ENCODE peak calls at places on chromosomes 5 and 9, in seven cellular contexts. V is lower lobe of right lung; P is stimulated activated CD8-positive, alpha-beta memory T cell treated with anti-CD3 and anti-CD28 coated beads, Interleukin-2, amount 100 ng/mL, for 48 hours; G is NCI-H2029 treated with DMSO at 0.1 percent for 48 hours; B is activated naive CD8-positive, alpha-beta T cell treated with anti-CD3 and anti-CD28 coated beads for 36 hours; T is uterus; K is RWPE1. J is an unnamed sample.

GRCh38 chr5:153546566-153546965 is 56.1 kb downstream of the GRIA1 start:
- DNase-seq in V (no peak), G (no peak), T (no peak), K (no peak), P (no peak), B (no peak), J (no peak)

GRCh38 chr5:94901071-94901979 is 282.9 kb downstream of the SLF1 start:
- DNase-seq in G (no peak), K (peak), B (no peak), P (no peak), V (no peak), T (no peak), J (no peak)

GRCh38 chr9:72349240-72349639 is 15.8 kb downstream of the ZFAND5 start:
- DNase-seq in P (no peak), B (no peak), K (no peak), G (no peak), T (no peak), V (no peak), J (no peak)

GRCh38 chr9:69874301-69875060 is 53.9 kb downstream of the CFAP95 start:
- DNase-seq in T (no peak), G (no peak), B (no peak), K (no peak), P (no peak), V (no peak), J (no peak)

GRCh38 chr5:172102251-172102870 is 85.7 kb downstream of the STK10 start:
- DNase-seq in B (no peak), V (no peak), T (no peak), G (no peak), K (no peak), P (no peak), J (no peak)

GRCh38 chr5:178296066-178296465 is 63.5 kb upstream of the PHYKPL start:
- DNase-seq in P (no peak), T (no peak), K (no peak), B (no peak), G (no peak), V (peak), J (no peak)

GRCh38 chr9:81557957-81558791 is 131.2 kb downstream of the TLE1 start:
- DNase-seq in V (no peak), P (no peak), B (no peak), K (no peak), T (peak), G (no peak), J (no peak)

GRCh38 chr9:128053560-128053959 is 13.6 kb downstream of the NAIF1 start:
- DNase-seq in P (no peak), T (no peak), G (no peak), B (no peak), V (peak), K (no peak), J (no peak)

GRCh38 chr9:101092922-101093321 is 64.4 kb downstream of the PLPPR1 start:
- DNase-seq in V (no peak), K (no peak), G (no peak), B (no peak), T (no peak), P (no peak), J (no peak)

GRCh38 chr9:104927216-104927911 is 591 bp downstream of the ABCA1 start:
- DNase-seq in K (peak), V (peak), G (no peak), B (peak), P (peak), T (peak), J (peak)

GRCh38 chr9:98134702-98135557 is 15.9 kb upstream of the TRIM14 start:
- DNase-seq in K (no peak), B (no peak), G (no peak), T (no peak), V (no peak), P (no peak), J (no peak)

GRCh38 chr5:44945743-44946142 is 137.0 kb downstream of the MRPS30 start:
- DNase-seq in P (no peak), G (no peak), V (no peak), K (no peak), T (no peak), B (no peak), J (no peak)

GRCh38 chr5:159515909-159516415 is 185.7 kb upstream of the IL12B start:
- DNase-seq in T (peak), B (peak), P (peak), G (peak), K (peak), V (peak), J (peak)

GRCh38 chr5:177553671-177554429 is 513 bp downstream of the FAM193B start:
- DNase-seq in P (peak), B (peak), T (no peak), V (peak), K (peak), G (no peak), J (peak)

GRCh38 chr9:77697238-77697984 is 49.3 kb upstream of the GNA14 start:
- DNase-seq in V (no peak), G (no peak), B (no peak), P (no peak), K (no peak), T (no peak), J (no peak)

GRCh38 chr9:100561256-100561655 is 16.6 kb upstream of the CAVIN4 start:
- DNase-seq in T (no peak), K (no peak), B (no peak), G (no peak), V (no peak), P (no peak), J (no peak)

GRCh38 chr5:67214713-67215591 is 18.4 kb upstream of the CD180 start:
- DNase-seq in T (no peak), V (peak), G (peak), P (no peak), K (no peak), B (no peak), J (no peak)

GRCh38 chr5:100232730-100233129 is 302.4 kb upstream of the FAM174A start:
- DNase-seq in P (no peak), G (no peak), T (no peak), K (no peak), B (no peak), V (no peak), J (no peak)

GRCh38 chr5:59296317-59297264 is 596.9 kb downstream of the PDE4D start:
- DNase-seq in P (no peak), T (no peak), B (no peak), V (no peak), K (peak), G (peak), J (no peak)

GRCh38 chr5:34490501-34491250 is 165.5 kb upstream of the RAI14 start:
- DNase-seq in V (no peak), T (no peak), G (peak), P (no peak), B (no peak), K (no peak), J (no peak)

GRCh38 chr5:7759257-7759871 is 91.6 kb downstream of the CFAP90 start:
- DNase-seq in K (no peak), T (no peak), V (no peak), B (no peak), G (no peak), P (no peak), J (no peak)

GRCh38 chr5:142512041-142512679 is 173.7 kb downstream of the FGF1 start:
- DNase-seq in B (no peak), T (peak), P (no peak), V (no peak), G (no peak), K (no peak), J (no peak)

GRCh38 chr5:177603631-177604030 is 3.7 kb downstream of the B4GALT7 start:
- DNase-seq in P (no peak), G (no peak), V (no peak), K (no peak), B (no peak), T (no peak), J (no peak)

GRCh38 chr5:116646611-116647289 is 72.1 kb upstream of the SEMA6A start:
- DNase-seq in K (no peak), V (no peak), B (no peak), P (no peak), T (no peak), G (no peak), J (no peak)

GRCh38 chr9:129757045-129757444 is 4.2 kb upstream of the PTGES start:
- DNase-seq in B (no peak), K (no peak), P (no peak), V (no peak), T (no peak), G (no peak), J (no peak)

GRCh38 chr9:79007701-79008483 is 563.9 kb upstream of the TLE4 start:
- DNase-seq in K (no peak), G (no peak), B (no peak), V (no peak), T (no peak), P (no peak), J (no peak)

GRCh38 chr9:35537898-35538297 is 48.0 kb downstream of the RUSC2 start:
- DNase-seq in K (no peak), B (no peak), G (no peak), P (no peak), V (no peak), T (no peak), J (no peak)

GRCh38 chr9:87011551-87011950 is 64.2 kb upstream of the GAS1 start:
- DNase-seq in K (no peak), V (no peak), T (no peak), B (no peak), P (no peak), G (no peak), J (no peak)

GRCh38 chr5:177428574-177429217 is 2.2 kb downstream of the GRK6 start:
- DNase-seq in V (no peak), B (no peak), P (no peak), T (no peak), K (no peak), G (no peak), J (no peak)

GRCh38 chr5:138637256-138637655 is 62.1 kb upstream of the HSPA9 start:
- DNase-seq in B (no peak), K (no peak), P (no peak), T (no peak), V (no peak), G (no peak), J (no peak)

GRCh38 chr9:4508246-4508906 is 18.1 kb downstream of the SLC1A1 start:
- DNase-seq in T (no peak), B (no peak), G (no peak), K (no peak), V (no peak), P (no peak), J (no peak)

GRCh38 chr5:14745753-14746152 is 81.2 kb downstream of the OTULIN start:
- DNase-seq in T (no peak), B (peak), G (no peak), P (no peak), V (no peak), K (no peak), J (no peak)

GRCh38 chr5:141597814-141598213 is 21.0 kb downstream of the DIAPH1 start:
- DNase-seq in P (no peak), G (no peak), T (no peak), B (no peak), V (no peak), K (no peak), J (no peak)

GRCh38 chr9:70043689-70044449 is at the start of gene MAMDC2:
- DNase-seq in P (no peak), K (no peak), G (no peak), V (peak), B (no peak), T (peak), J (no peak)